ENCODE peak calls at places on chromosomes 13 and 19, in four cellular contexts. K is K562, H is GM12878, Q is HepG2. R is an unnamed sample.

GRCh38 chr13:40539954-40540706 is 126.3 kb downstream of the FOXO1 start:
- DNase-seq in K (no peak), H (no peak), Q (peak; percentile 96), R (peak; percentile 89)

GRCh38 chr19:56476671-56477428 is at the start of gene ZNF667:
- DNase-seq in K (no peak), H (no peak), Q (no peak), R (no peak)

GRCh38 chr19:35710784-35711723 is 6.7 kb downstream of the ZBTB32 start:
- DNase-seq in K (no peak), H (peak; percentile 94), Q (no peak), R (no peak)

GRCh38 chr19:15463865-15464371 is 426 bp downstream of the RASAL3 start:
- DNase-seq in K (no peak), H (no peak), Q (no peak), R (no peak)

GRCh38 chr13:113005076-113005865 is 36.3 kb downstream of the MCF2L start:
- DNase-seq in K (no peak), H (no peak), Q (no peak), R (no peak)

GRCh38 chr19:30817965-30818364 is 445.8 kb downstream of the ZNF536 start:
- DNase-seq in K (no peak), H (no peak), Q (peak; percentile 38), R (no peak)

GRCh38 chr19:11016591-11016990 is 55.8 kb downstream of the SMARCA4 start:
- DNase-seq in K (no peak), H (no peak), Q (no peak), R (no peak)

GRCh38 chr13:112961457-112962369 is 7.3 kb upstream of the MCF2L start:
- DNase-seq in K (no peak), H (no peak), Q (no peak), R (no peak)

GRCh38 chr13:105804561-105805190 is 730.8 kb downstream of the EFNB2 start:
- DNase-seq in K (no peak), H (no peak), Q (no peak), R (no peak)

GRCh38 chr19:6065685-6066365 is 44.5 kb downstream of the RFX2 start:
- DNase-seq in K (peak; percentile 87), H (no peak), Q (peak; percentile 87), R (peak; percentile 85)

GRCh38 chr13:76025392-76025791 is 389.3 kb downstream of the LMO7 start:
- DNase-seq in K (no peak), H (no peak), Q (no peak), R (no peak)

GRCh38 chr19:42270346-42271044 is 1.4 kb downstream of the CIC start:
- DNase-seq in K (no peak), H (no peak), Q (no peak), R (no peak)

GRCh38 chr19:18933297-18933696 is 7.7 kb downstream of the HOMER3 start:
- DNase-seq in K (no peak), H (no peak), Q (no peak), R (no peak)
- H3K4me3 ChIP-seq in K (no peak overlapping the region), H (no peak overlapping the region), Q (no peak overlapping the region), R (no peak overlapping the region)

GRCh38 chr19:12884926-12885748 is 1.9 kb downstream of the KLF1 start:
- DNase-seq in K (peak; percentile 91), H (peak; percentile 57), Q (peak; percentile 29), R (peak; percentile 54)
- TF ChIP-seq POLR2AphosphoS2 in K (peak; percentile 79), H (no peak), Q (no peak), R (no peak)

GRCh38 chr19:1651061-1651547 is 1.3 kb downstream of the TCF3 start:
- DNase-seq in K (no peak), H (peak; percentile 56), Q (no peak), R (no peak)

GRCh38 chr19:1648926-1649541 is 3.4 kb downstream of the TCF3 start:
- DNase-seq in K (no peak), H (no peak), Q (no peak), R (no peak)

GRCh38 chr19:1650627-1651009 is 1.8 kb downstream of the TCF3 start:
- DNase-seq in K (no peak), H (no peak), Q (no peak), R (no peak)

GRCh38 chr19:1648156-1648925 is 4.1 kb downstream of the TCF3 start:
- DNase-seq in K (no peak), H (peak; percentile 84), Q (no peak), R (no peak)

DNA sequence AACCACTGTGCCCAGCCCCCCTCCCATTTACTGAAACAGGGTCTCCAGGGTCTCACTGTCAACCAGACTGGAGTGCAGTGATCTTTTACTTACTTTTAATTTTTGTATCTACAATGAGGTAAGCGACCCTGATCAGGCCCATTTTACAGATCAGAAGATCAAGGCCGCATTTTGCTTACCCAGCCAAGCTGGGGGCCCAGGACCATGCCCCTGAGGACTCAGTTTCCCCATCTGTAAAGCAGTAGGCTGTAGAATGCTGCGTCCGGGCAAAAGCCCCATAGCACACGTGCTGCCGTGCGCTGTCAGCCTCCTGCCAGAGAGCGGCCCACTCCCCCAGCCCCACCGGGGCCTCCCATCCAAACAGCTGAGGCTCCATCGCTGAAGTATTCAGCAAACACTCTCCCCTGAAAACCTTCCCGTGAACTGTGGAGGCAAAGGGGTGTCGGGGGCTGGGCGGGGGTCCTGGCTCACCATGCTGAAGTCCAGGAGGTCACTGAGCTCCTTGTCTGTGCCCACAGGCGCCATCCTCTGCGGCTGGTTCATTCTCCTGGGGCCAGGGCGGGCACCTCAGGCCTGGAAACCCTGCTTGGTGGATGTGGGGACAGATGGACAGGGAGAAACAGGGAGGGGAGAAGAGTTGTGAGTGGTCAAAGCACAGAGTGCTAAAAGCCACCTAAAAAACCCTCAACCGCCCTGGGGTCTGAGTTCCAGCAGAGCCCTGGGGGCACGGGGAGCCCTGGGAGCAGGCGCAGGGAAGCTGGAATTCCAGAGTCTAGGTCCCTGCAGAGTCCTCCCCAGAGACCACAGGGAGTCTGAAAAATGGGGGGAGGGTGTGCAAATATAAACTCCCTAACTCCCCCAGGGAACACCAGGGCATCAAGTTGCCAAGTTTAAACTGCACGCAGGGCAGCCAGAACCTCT is 2.4 kb downstream of the TCF3 start:
- DNase-seq in K (no peak), H (no peak), Q (no peak), R (no peak)
- H3K4me3 ChIP-seq in K (peak overlapping the region; percentile 79), H (peak overlapping the region; percentile 91), Q (no peak overlapping the region), R (no peak overlapping the region)

DNA sequence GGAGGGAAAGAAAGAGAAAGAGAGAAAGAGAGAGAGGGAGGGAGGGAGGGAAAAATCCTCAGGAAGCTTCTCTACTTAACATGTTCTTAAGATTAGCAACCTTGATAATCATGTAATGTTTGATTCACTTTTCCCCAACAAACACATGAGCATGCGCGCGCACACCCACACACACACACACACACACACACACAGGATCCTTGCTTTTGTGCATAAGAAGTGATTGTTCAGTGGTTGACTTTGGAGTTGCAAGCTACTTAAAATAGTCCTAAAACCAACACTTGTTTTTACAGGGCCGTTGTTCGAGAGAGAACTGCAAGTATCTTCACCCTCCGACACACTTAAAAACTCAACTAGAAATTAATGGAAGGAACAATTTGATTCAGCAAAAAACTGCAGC is 100.0 kb upstream of the RAP2A start:
- DNase-seq in K (no peak), H (no peak), Q (no peak), R (no peak)
- TF ChIP-seq POLR2AphosphoS2 in K (no peak), H (no peak), Q (no peak), R (no peak)

DNA sequence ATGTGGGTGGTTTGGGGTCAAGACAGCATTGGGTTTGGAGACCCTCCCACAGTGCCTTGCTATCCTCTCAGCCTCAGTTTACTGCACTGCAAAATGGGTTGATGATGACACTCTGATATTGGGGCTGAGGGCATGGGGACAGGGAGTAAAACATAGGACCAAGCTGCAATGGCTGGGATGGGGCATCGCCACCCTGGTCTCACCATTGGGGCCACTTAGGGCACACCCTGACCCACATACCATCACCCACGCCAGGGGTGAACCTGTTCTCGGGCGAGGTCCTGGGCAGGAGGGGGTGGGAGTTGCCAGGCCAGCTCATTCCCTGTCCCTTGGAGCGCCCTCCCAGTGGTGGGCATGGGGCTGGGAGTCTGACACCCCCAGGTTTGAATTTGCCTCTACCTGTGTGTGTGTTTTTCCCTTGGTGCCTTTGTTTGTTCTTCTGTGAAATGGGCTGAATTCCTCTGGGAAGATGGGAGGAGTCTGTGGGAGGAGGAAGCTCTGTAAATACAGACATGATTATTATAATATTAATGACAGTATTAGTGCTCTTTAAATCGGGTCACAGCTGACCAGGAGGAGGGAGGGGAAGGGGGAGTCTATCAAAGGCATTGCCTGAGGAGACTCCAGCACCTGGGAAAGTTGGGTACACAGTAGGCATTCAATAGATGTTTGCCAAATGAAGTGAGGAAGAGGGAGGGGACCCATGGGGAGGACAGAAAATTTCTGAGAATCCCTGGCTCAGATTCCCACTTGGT is 2.2 kb upstream of the FCHO1 start:
- DNase-seq in K (no peak), H (no peak), Q (no peak), R (no peak)
- H3K4me3 ChIP-seq in K (no peak overlapping the region), H (peak overlapping the region; percentile 77), Q (no peak overlapping the region), R (no peak overlapping the region)

DNA sequence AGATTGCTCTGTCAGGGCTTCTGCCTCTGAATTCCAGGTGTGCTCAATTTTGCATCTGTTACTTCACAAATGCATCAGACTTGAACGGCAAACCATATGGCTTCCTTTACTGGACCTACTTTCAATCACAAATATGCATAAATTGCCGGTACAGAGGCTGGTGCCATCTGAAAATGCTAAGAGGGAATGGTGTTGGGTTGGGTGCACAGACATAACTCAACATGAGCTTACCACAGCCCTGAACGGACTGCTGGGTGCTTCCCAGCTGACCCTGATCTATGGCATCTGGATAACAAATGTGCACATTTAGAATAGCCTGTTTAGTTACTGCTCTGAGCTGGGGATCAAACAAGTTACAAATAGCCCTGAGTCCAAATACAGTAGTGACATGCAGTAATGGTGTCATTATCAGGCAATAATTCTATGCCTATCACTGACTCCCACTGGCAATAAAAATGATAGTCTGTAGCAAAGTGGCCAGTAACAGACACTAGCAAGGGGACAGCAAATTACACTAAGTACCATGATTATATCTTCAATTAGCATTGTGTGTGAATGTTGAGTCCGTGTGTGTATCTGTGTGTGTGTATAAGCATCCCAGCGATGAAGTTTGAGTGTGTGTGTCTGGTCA is 927.3 kb downstream of the DIAPH3 start:
- DNase-seq in K (no peak), H (no peak), Q (no peak), R (no peak)
- TF ChIP-seq POLR2AphosphoS2 in K (no peak), H (no peak), Q (no peak), R (no peak)

DNA sequence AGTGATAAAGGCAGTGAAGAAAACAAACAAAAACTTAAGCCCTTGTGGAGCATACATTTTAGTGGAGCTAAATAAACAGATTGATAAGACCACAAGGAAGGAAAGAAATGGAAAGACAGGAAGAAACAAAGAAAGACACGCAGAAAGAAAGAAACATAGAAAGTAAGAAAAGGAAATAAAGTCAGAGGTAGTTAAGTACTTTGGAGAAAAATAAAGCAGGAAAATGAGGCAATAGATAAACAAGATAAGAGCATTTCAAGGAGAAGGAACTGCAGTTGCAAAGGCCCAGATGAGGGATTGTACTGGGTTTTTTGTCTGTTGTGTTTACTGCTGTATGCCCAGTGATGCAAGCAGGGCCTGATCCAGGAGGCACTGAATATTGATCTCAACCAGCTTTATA is 1.0 kb downstream of the NFKBIB start:
- DNase-seq in K (no peak), H (no peak), Q (no peak), R (no peak)
- H3K4me3 ChIP-seq in K (peak overlapping the region; percentile 85), H (peak overlapping the region; percentile 90), Q (peak overlapping the region; percentile 87), R (peak overlapping the region; percentile 56)

R was measured in A549.